ENCODE peak calls at places on chromosomes 11 and 22, in eight cellular contexts. K is endothelial cell, D is fibroblast of the aortic adventitia, M is AG09309, H is sigmoid colon, V is HFF-Myc, F is stomach, E is adrenal gland. L is an unnamed sample.
A peak's percentile ranks its signal among the peaks of the same experiment; 100 is the strongest.

GRCh38 chr11:46560300-46561025 is 33.4 kb downstream of the AMBRA1 start:
- DNase-seq in K (no peak), D (peak; percentile 59), M (no peak), H (no peak), V (no peak), F (no peak), E (peak; percentile 23), L (no peak)

GRCh38 chr11:40816976-40817375 is 642.5 kb downstream of the LRRC4C start:
- DNase-seq in K (no peak), D (no peak), M (no peak), H (no peak), V (no peak), F (no peak), E (no peak), L (no peak)

GRCh38 chr11:63660972-63661371 is 10.2 kb downstream of the ATL3 start:
- DNase-seq in K (no peak), D (no peak), M (no peak), H (no peak), V (no peak), F (no peak), E (no peak), L (no peak)

GRCh38 chr11:101456812-101457211 is 127.0 kb downstream of the TRPC6 start:
- DNase-seq in K (no peak), D (peak; percentile 19), M (no peak), H (no peak), V (no peak), F (no peak), E (no peak), L (no peak)

GRCh38 chr11:110818032-110818687 is 105.9 kb upstream of the ARHGAP20 start:
- DNase-seq in K (no peak), D (peak; percentile 61), M (peak; percentile 52), H (no peak), V (peak; percentile 11), F (no peak), E (no peak), L (no peak)

GRCh38 chr11:132844956-132845355 is 687.3 kb downstream of the OPCML start:
- DNase-seq in K (no peak), D (peak; percentile 15), M (peak; percentile 64), H (no peak), V (peak; percentile 42), F (no peak), E (no peak), L (no peak)

GRCh38 chr11:118090545-118091162 is 3.9 kb upstream of the SMIM35 start:
- DNase-seq in K (no peak), D (no peak), M (no peak), H (no peak), V (no peak), F (no peak), E (no peak), L (no peak)

GRCh38 chr11:9150501-9150900 is 59.1 kb upstream of the SCUBE2 start:
- DNase-seq in K (no peak), D (peak; percentile 76), M (no peak), H (no peak), V (no peak), F (no peak), E (no peak), L (no peak)

GRCh38 chr11:638616-639323 is 1.7 kb downstream of the DRD4 start:
- DNase-seq in K (no peak), D (no peak), M (no peak), H (no peak), V (no peak), F (no peak), E (no peak), L (no peak)

GRCh38 chr22:17888855-17889254 is 114.6 kb upstream of the BID start:
- DNase-seq in K (peak; percentile 49), D (no peak), M (no peak), H (no peak), V (no peak), F (no peak), E (no peak), L (no peak)

GRCh38 chr11:35006389-35007128 is 90.1 kb downstream of the PDHX start:
- DNase-seq in K (no peak), D (no peak), M (no peak), H (no peak), V (no peak), F (no peak), E (no peak), L (no peak)

GRCh38 chr11:29173660-29174062 is 843.2 kb downstream of the KCNA4 start:
- DNase-seq in K (no peak), D (peak; percentile 95), M (no peak), H (no peak), V (peak; percentile 5), F (no peak), E (no peak), L (no peak)

GRCh38 chr22:44755418-44755817 is 3.0 kb downstream of the ARHGAP8 start:
- DNase-seq in K (no peak), D (no peak), M (no peak), H (no peak), V (no peak), F (no peak), E (no peak), L (no peak)

GRCh38 chr11:119711476-119711875 is 17.5 kb downstream of the NECTIN1 start:
- DNase-seq in K (no peak), D (no peak), M (no peak), H (no peak), V (no peak), F (no peak), E (no peak), L (no peak)

GRCh38 chr11:131859811-131860210 is 489.4 kb downstream of the NTM start:
- DNase-seq in K (no peak), D (peak; percentile 80), M (peak; percentile 28), H (no peak), V (peak; percentile 19), F (no peak), E (no peak), L (no peak)

GRCh38 chr11:59102259-59102765 is 4.7 kb upstream of the FAM111B start:
- DNase-seq in K (peak; percentile 67), D (peak; percentile 18), M (no peak), H (peak; percentile 69), V (no peak), F (peak; percentile 65), E (peak; percentile 52), L (peak; percentile 73)
- TF ChIP-seq CTCF in K (no peak), D (peak; percentile 31), M (peak; percentile 39), H (no peak), V (peak; percentile 9), F (no peak), E (peak; percentile 22), L (no peak)

GRCh38 chr22:30612789-30613188 is 5.8 kb downstream of the TCN2 start:
- DNase-seq in K (no peak), D (no peak), M (no peak), H (no peak), V (no peak), F (no peak), E (no peak), L (no peak)
- TF ChIP-seq CTCF in K (no peak), D (no peak), M (no peak), H (no peak), V (no peak), F (no peak), E (no peak), L (no peak)

GRCh38 chr11:45402049-45402630 is 116.0 kb upstream of the SYT13 start:
- DNase-seq in K (no peak), D (no peak), M (no peak), H (no peak), V (no peak), F (no peak), E (no peak), L (no peak)

GRCh38 chr11:45410391-45411215 is 124.5 kb upstream of the SYT13 start:
- DNase-seq in K (no peak), D (no peak), M (no peak), H (no peak), V (no peak), F (no peak), E (no peak), L (no peak)

GRCh38 chr11:45407226-45407625 is 121.1 kb upstream of the SYT13 start:
- DNase-seq in K (no peak), D (no peak), M (no peak), H (no peak), V (no peak), F (peak; percentile 2), E (no peak), L (no peak)

GRCh38 chr11:45409587-45409986 is 123.4 kb upstream of the SYT13 start:
- DNase-seq in K (no peak), D (no peak), M (no peak), H (no peak), V (no peak), F (no peak), E (no peak), L (no peak)

DNA sequence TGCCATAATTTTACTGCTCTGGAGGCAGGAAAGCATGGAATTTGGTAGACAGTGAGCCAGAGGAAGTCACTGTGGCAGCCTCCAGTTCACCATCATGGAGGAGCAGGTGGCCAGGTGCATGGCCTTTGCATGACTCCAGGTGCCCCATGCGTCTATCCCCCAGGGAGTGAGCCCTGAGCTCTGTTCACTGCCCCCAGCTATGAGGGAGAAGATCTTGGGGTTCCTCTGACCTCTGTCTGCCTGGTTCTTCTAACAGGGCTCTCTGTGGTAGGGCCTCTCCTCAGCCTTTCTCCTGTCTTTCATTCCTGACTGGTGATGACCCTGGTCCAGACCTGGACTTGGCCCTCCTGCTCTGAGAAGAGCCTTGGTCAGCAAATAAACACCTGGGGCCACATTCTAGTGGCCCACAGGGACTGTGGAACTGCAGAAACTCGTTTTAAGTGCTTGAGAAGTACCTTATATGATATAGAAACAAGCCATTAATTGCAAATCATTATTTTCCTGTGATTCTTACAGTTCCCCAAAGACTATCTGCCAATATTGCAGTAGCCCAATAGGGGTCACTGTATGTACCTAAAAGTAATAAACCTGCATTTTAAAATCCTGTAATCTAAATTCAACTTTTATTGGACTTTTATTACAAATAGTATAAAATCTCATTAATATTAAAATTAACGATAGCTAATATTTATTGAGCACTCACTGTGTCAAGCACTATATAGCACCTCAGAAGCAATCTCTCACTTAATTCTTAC is 120.0 kb upstream of the SYT13 start:
- DNase-seq in K (no peak), D (peak; percentile 42), M (no peak), H (no peak), V (no peak), F (peak; percentile 11), E (no peak), L (no peak)
- TF ChIP-seq CTCF in K (peak; percentile 10), D (peak; percentile 53), M (peak; percentile 51), H (no peak), V (peak; percentile 31), F (no peak), E (peak; percentile 67), L (peak; percentile 15)

GRCh38 chr11:66051371-66051765 is 796 bp upstream of the SF3B2 start:
- DNase-seq in K (no peak), D (no peak), M (no peak), H (no peak), V (no peak), F (no peak), E (no peak), L (no peak)

GRCh38 chr11:66052664-66052982 is 459 bp downstream of the SF3B2 start:
- DNase-seq in K (no peak), D (no peak), M (no peak), H (no peak), V (no peak), F (peak; percentile 45), E (no peak), L (no peak)

GRCh38 chr11:66050581-66051231 is 1.5 kb upstream of the SF3B2 start:
- DNase-seq in K (no peak), D (no peak), M (no peak), H (no peak), V (no peak), F (no peak), E (no peak), L (no peak)

GRCh38 chr11:66055021-66055420 is 2.9 kb downstream of the SF3B2 start:
- DNase-seq in K (no peak), D (no peak), M (no peak), H (peak; percentile 63), V (no peak), F (no peak), E (no peak), L (no peak)

GRCh38 chr11:66051766-66052663 is at the start of gene SF3B2:
- DNase-seq in K (peak; percentile 97), D (peak; percentile 97), M (peak; percentile 91), H (peak; percentile 99), V (peak; percentile 89), F (peak; percentile 98), E (peak; percentile 98), L (peak; percentile 98)
- TF ChIP-seq CTCF in K (no peak), D (no peak), M (no peak), H (no peak), V (no peak), F (no peak), E (no peak), L (no peak)

L was measured in Calu3.